ENCODE peak calls at places on chromosomes 1 and 21, in ten cellular contexts. R is pancreas; L is astrocyte of the spinal cord; A is cardiac muscle cell; G is ovary; J is kidney epithelial cell; C is CD8-positive, alpha-beta memory T cell; F is HFF-Myc; P is lower lobe of right lung; E is fibroblast of pulmonary artery. Z is an unnamed sample.

GRCh38 chr21:18170221-18170620 is 74.4 kb upstream of the CHODL start:
- DNase-seq in E (no peak), C (no peak), J (no peak), G (no peak), R (no peak), P (no peak), A (no peak), L (no peak), F (no peak), Z (no peak)

GRCh38 chr1:89525169-89525855 is 683 bp downstream of the LRRC8B start:
- DNase-seq in G (peak), L (no peak), F (no peak), J (no peak), A (peak), P (peak), R (no peak), C (peak), E (no peak), Z (no peak)

GRCh38 chr1:201648911-201649775 is 110.2 kb downstream of the NAV1 start:
- DNase-seq in R (peak), L (peak), C (no peak), F (no peak), E (no peak), A (peak), P (no peak), J (no peak), G (peak), Z (no peak)

GRCh38 chr1:76494807-76495206 is 372.5 kb upstream of the ST6GALNAC5 start:
- DNase-seq in E (peak), R (no peak), A (no peak), J (peak), F (no peak), P (no peak), G (no peak), L (no peak), C (no peak), Z (no peak)

GRCh38 chr1:191575180-191575579 is 583.1 kb upstream of the RGS18 start:
- DNase-seq in A (no peak), C (no peak), L (peak), E (no peak), R (no peak), G (no peak), J (no peak), F (no peak), P (no peak), Z (no peak)

GRCh38 chr1:228488107-228488817 is 1.1 kb downstream of the RNF187 start:
- DNase-seq in E (no peak), P (no peak), G (peak), J (no peak), A (no peak), R (no peak), C (no peak), F (no peak), L (no peak), Z (no peak)

GRCh38 chr21:32994305-32994704 is 31.4 kb upstream of the OLIG2 start:
- DNase-seq in R (no peak), A (no peak), C (no peak), J (no peak), G (no peak), F (no peak), E (peak), L (peak), P (no peak), Z (no peak)

GRCh38 chr1:11847667-11848445 is at the start of gene NPPA:
- DNase-seq in P (no peak), F (peak), J (no peak), L (no peak), A (peak), C (no peak), R (no peak), G (no peak), E (no peak), Z (no peak)

GRCh38 chr1:47722101-47722500 is 275.1 kb downstream of the TRABD2B start:
- DNase-seq in J (no peak), P (no peak), A (no peak), E (no peak), C (no peak), L (no peak), F (no peak), R (no peak), G (no peak), Z (no peak)

GRCh38 chr21:36246080-36246631 is 73.8 kb upstream of the MORC3 start:
- DNase-seq in J (peak), R (peak), F (no peak), E (no peak), C (no peak), A (no peak), G (no peak), P (peak), L (no peak), Z (no peak)

GRCh38 chr1:118990513-118991131 is 2.5 kb upstream of the TBX15 start:
- DNase-seq in C (no peak), G (no peak), L (no peak), E (no peak), P (no peak), J (no peak), R (no peak), A (no peak), F (no peak), Z (no peak)

GRCh38 chr1:113536182-113536780 is 146.0 kb downstream of the MAGI3 start:
- DNase-seq in J (no peak), A (no peak), R (no peak), P (no peak), L (peak), C (no peak), G (no peak), F (no peak), E (peak), Z (no peak)

GRCh38 chr1:208851376-208851775 is 607.2 kb upstream of the PLXNA2 start:
- DNase-seq in A (no peak), L (no peak), R (no peak), P (no peak), E (no peak), G (no peak), C (no peak), J (no peak), F (no peak), Z (no peak)

GRCh38 chr1:229230136-229230892 is 40.6 kb upstream of the RAB4A start:
- DNase-seq in C (no peak), R (no peak), A (no peak), P (no peak), L (peak), J (no peak), F (no peak), E (no peak), G (no peak), Z (no peak)

GRCh38 chr1:12617511-12617900 is 504 bp downstream of the DHRS3 start:
- DNase-seq in F (no peak), E (no peak), A (no peak), P (no peak), J (no peak), L (no peak), C (peak), R (peak), G (no peak), Z (no peak)

GRCh38 chr1:6080469-6080868 is 34.8 kb downstream of the KCNAB2 start:
- DNase-seq in L (no peak), C (no peak), P (no peak), G (no peak), A (no peak), E (no peak), R (no peak), J (no peak), F (no peak), Z (no peak)

GRCh38 chr1:226409392-226409791 is 1.5 kb upstream of the PARP1 start:
- DNase-seq in F (no peak), G (no peak), A (no peak), R (no peak), J (no peak), L (no peak), P (no peak), C (no peak), E (no peak), Z (no peak)

GRCh38 chr1:157176591-157177121 is 38.5 kb upstream of the ETV3 start:
- DNase-seq in A (no peak), C (no peak), G (no peak), L (no peak), J (no peak), P (no peak), E (no peak), F (no peak), R (no peak), Z (no peak)

GRCh38 chr1:164689672-164690655 is 131.0 kb downstream of the PBX1 start:
- DNase-seq in J (no peak), A (no peak), F (no peak), C (no peak), G (no peak), E (no peak), R (no peak), L (no peak), P (no peak), Z (no peak)

GRCh38 chr1:156689035-156689959 is 12.1 kb upstream of the NES start:
- DNase-seq in R (peak), C (peak), G (peak), F (no peak), E (peak), L (peak), A (peak), J (peak), P (peak), Z (no peak)

GRCh38 chr1:39098569-39099250 is 72.6 kb downstream of the NDUFS5 start:
- DNase-seq in L (peak), R (peak), F (peak), A (peak), E (peak), J (peak), C (peak), P (no peak), G (peak), Z (no peak)

GRCh38 chr1:53328490-53329182 is 766 bp upstream of the LRP8 start:
- DNase-seq in R (no peak), A (no peak), J (no peak), F (no peak), C (no peak), E (no peak), G (peak), P (peak), L (no peak), Z (no peak)

GRCh38 chr21:21481238-21481637 is 483.0 kb downstream of the NCAM2 start:
- DNase-seq in E (peak), A (no peak), R (no peak), L (no peak), P (no peak), F (no peak), G (no peak), J (no peak), C (no peak), Z (no peak)

GRCh38 chr21:36783612-36784383 is 84.9 kb downstream of the SIM2 start:
- DNase-seq in G (no peak), C (no peak), A (no peak), E (peak), P (no peak), F (no peak), J (peak), R (no peak), L (peak), Z (no peak)

GRCh38 chr1:247400685-247401084 is 15.3 kb upstream of the NLRP3 start:
- DNase-seq in E (no peak), R (no peak), C (no peak), P (no peak), L (no peak), F (no peak), J (no peak), A (no peak), G (no peak), Z (no peak)

GRCh38 chr1:147463022-147463421 is 78.3 kb upstream of the BCL9 start:
- DNase-seq in P (no peak), F (no peak), C (no peak), E (no peak), G (no peak), R (no peak), J (no peak), L (no peak), A (no peak), Z (no peak)

GRCh38 chr21:31326478-31327247 is 17.4 kb downstream of the TIAM1 start:
- DNase-seq in P (no peak), J (no peak), G (no peak), E (peak), C (no peak), L (no peak), A (no peak), F (no peak), R (no peak), Z (no peak)

GRCh38 chr1:100718581-100718980 is 961 bp upstream of the VCAM1 start:
- DNase-seq in P (no peak), E (no peak), G (no peak), C (no peak), L (no peak), R (no peak), A (no peak), F (no peak), J (no peak), Z (no peak)

GRCh38 chr1:91799159-91799558 is 86.8 kb downstream of the TGFBR3 start:
- DNase-seq in E (no peak), P (no peak), R (no peak), F (no peak), C (no peak), L (no peak), A (peak), G (no peak), J (no peak), Z (no peak)

GRCh38 chr1:92380867-92381266 is 82.0 kb downstream of the RPAP2 start:
- DNase-seq in C (no peak), P (no peak), F (no peak), E (peak), J (no peak), G (no peak), R (no peak), A (no peak), L (no peak), Z (no peak)

GRCh38 chr1:202964755-202965440 is 2.2 kb downstream of the CYB5R1 start:
- DNase-seq in F (no peak), C (no peak), J (no peak), E (peak), L (peak), A (no peak), P (no peak), G (no peak), R (no peak), Z (no peak)

GRCh38 chr1:213244664-213245091 is 193.6 kb downstream of the RPS6KC1 start:
- DNase-seq in P (no peak), G (no peak), R (no peak), C (peak), F (peak), L (peak), E (peak), J (peak), A (peak), Z (peak)

GRCh38 chr1:78464449-78464891 is 26.3 kb upstream of the PTGFR start:
- DNase-seq in J (no peak), P (no peak), A (no peak), E (peak), R (no peak), C (no peak), G (no peak), F (no peak), L (no peak), Z (no peak)

GRCh38 chr1:210754931-210755670 is 378.8 kb downstream of the KCNH1 start:
- DNase-seq in A (peak), L (peak), P (no peak), F (no peak), C (no peak), J (no peak), G (no peak), E (no peak), R (no peak), Z (peak)

GRCh38 chr1:248416226-248416625 is 13.4 kb downstream of the OR2T1 start:
- DNase-seq in J (no peak), E (no peak), F (no peak), P (no peak), G (no peak), R (no peak), A (no peak), L (no peak), C (no peak), Z (no peak)

GRCh38 chr1:192973202-192973601 is 86.0 kb downstream of the UCHL5 start:
- DNase-seq in E (no peak), C (no peak), R (no peak), J (no peak), P (no peak), L (no peak), G (no peak), A (no peak), F (peak), Z (no peak)

GRCh38 chr1:246280551-246280950 is 226.5 kb downstream of the SMYD3 start:
- DNase-seq in J (no peak), F (peak), G (no peak), P (no peak), C (no peak), A (peak), L (peak), E (peak), R (no peak), Z (no peak)

GRCh38 chr1:47624531-47624930 is 186.7 kb downstream of the FOXD2 start:
- DNase-seq in L (no peak), A (no peak), G (no peak), E (no peak), P (no peak), J (no peak), F (no peak), R (peak), C (no peak), Z (no peak)

GRCh38 chr1:156113263-156114004 is 1.1 kb upstream of the LMNA start:
- DNase-seq in J (no peak), L (peak), C (no peak), R (no peak), E (no peak), A (no peak), P (no peak), F (no peak), G (no peak), Z (no peak)

GRCh38 chr1:37557402-37557801 is 662 bp downstream of the DNALI1 start:
- DNase-seq in E (no peak), C (no peak), R (no peak), A (no peak), L (no peak), J (no peak), F (no peak), P (no peak), G (no peak), Z (no peak)
- H3K4me3 ChIP-seq in E (peak), C (no peak), R (peak), A (peak), L (peak), J (peak), F (peak), P (peak), G (peak), Z (peak)

DNA sequence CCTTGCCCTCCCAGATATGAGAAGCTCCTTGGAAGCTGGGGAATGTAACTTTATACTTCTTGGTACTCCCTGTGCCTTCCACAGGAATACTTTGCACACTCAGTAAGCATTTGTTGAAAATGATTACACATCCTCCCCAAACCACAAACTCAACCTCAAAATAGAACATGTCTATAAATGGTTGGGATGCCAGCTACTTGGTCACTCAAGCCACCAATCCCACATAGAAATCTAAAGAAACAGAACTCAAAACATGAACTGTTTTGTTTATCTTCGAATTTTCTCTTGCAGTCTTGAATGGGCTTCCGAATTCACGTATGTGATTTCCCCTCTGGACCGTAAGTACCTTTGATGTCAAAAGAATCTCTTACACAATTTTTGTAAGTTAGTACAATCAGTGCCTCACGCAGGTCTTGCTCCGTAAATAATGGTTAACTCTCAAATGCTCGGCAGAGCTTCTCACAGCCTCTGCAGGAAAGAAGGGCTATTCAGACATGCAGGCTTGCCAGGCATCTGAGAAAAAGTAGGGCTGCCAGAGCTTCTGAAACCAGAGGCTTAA is 26.9 kb downstream of the SORT1 start:
- DNase-seq in A (no peak), G (no peak), J (peak), F (peak), P (no peak), L (peak), R (no peak), C (no peak), E (peak), Z (peak)
- H3K4me3 ChIP-seq in A (no peak), G (no peak), J (no peak), F (peak), P (peak), L (peak), R (no peak), C (no peak), E (peak), Z (peak)

GRCh38 chr1:15344380-15344779 is 65.3 kb upstream of the EFHD2 start:
- DNase-seq in E (no peak), P (no peak), F (no peak), G (no peak), A (no peak), C (no peak), J (no peak), R (no peak), L (no peak), Z (no peak)

GRCh38 chr1:15341634-15342375 is 67.9 kb upstream of the EFHD2 start:
- DNase-seq in F (peak), A (no peak), P (no peak), C (no peak), G (no peak), R (no peak), E (peak), J (no peak), L (peak), Z (no peak)

GRCh38 chr1:15343729-15344128 is 66.0 kb upstream of the EFHD2 start:
- DNase-seq in L (peak), P (peak), R (peak), E (peak), F (no peak), A (peak), J (no peak), C (no peak), G (peak), Z (no peak)

GRCh38 chr1:15342568-15342967 is 67.1 kb upstream of the EFHD2 start:
- DNase-seq in P (no peak), C (no peak), J (no peak), E (no peak), R (no peak), F (no peak), L (no peak), G (no peak), A (no peak), Z (no peak)

GRCh38 chr1:15343099-15343498 is 66.6 kb upstream of the EFHD2 start:
- DNase-seq in L (no peak), A (no peak), G (no peak), E (no peak), C (no peak), R (no peak), P (peak), F (no peak), J (no peak), Z (no peak)
- H3K4me3 ChIP-seq in L (no peak), A (no peak), G (no peak), E (no peak), C (no peak), R (no peak), P (no peak), F (no peak), J (no peak), Z (no peak)

GRCh38 chr1:27152004-27152828 is 2.7 kb downstream of the SLC9A1 start:
- DNase-seq in L (no peak), F (no peak), A (no peak), E (no peak), J (no peak), C (no peak), R (peak), P (no peak), G (no peak), Z (no peak)
- H3K4me3 ChIP-seq in L (peak), F (peak), A (peak), E (peak), J (peak), C (peak), R (peak), P (peak), G (peak), Z (peak)

DNA sequence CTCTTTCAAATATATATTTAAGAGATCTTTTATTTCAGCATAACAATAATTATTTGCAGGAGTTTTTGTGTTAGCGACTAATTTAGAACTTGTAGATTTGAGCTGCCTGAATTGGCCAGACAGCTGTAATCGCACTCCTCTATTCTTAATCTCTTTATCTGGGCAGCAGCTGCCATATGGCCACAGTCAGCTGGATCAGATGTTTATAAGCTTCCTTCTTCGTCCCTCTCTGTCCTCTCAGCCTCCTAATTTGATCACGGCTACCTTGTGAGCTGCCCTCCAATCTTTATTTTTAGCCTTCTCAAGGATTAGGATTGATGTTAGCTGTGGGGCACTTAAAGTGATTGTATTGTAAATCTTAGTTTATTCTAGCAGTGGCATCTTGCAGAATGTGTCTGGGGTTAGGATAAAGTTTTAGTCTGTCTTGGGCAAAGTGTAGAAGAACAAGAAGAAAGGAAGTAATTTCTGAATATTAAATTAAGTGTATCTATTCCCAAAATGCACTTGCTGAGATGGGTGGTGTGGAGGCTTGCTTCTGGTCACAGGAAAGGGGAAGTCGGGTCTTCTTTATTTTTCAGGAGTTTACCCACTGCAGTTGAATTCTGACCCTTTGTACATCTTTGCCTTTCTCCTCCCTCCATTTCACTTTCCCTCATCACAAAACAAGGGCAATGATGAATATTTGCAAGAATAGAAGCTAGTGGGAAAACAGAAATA is 1.1 kb downstream of the ZBTB18 start:
- DNase-seq in E (no peak), R (no peak), L (no peak), F (no peak), A (no peak), J (no peak), P (no peak), C (no peak), G (no peak), Z (no peak)
- H3K4me3 ChIP-seq in E (no peak), R (peak), L (no peak), F (no peak), A (no peak), J (no peak), P (no peak), C (no peak), G (no peak), Z (peak)

GRCh38 chr1:214550339-214551051 is 907 bp downstream of the PTPN14 start:
- DNase-seq in A (no peak), G (no peak), E (no peak), F (no peak), J (no peak), R (no peak), L (peak), P (no peak), C (no peak), Z (no peak)
- H3K4me3 ChIP-seq in A (peak), G (peak), E (peak), F (peak), J (peak), R (peak), L (peak), P (peak), C (no peak), Z (peak)

GRCh38 chr1:163069142-163069541 is at the start of gene RGS4:
- DNase-seq in E (peak), J (peak), F (peak), C (no peak), P (no peak), R (no peak), A (peak), G (peak), L (peak), Z (peak)
- H3K4me3 ChIP-seq in E (peak), J (peak), F (peak), C (no peak), P (peak), R (peak), A (peak), G (peak), L (peak), Z (peak)